ENCODE peak calls at places on chromosomes 12 and 14, in six cellular contexts. J is sigmoid colon, O is A549, Z is ovary, T is heart left ventricle, E is H54. V is an unnamed sample.

GRCh38 chr14:37573355-37573754 is 21.7 kb downstream of the FOXA1 start:
- DNase-seq in J (no peak), O (no peak), Z (no peak), T (no peak), E (no peak), V (no peak)

GRCh38 chr12:57745485-57745881 is 644 bp downstream of the TSPAN31 start:
- DNase-seq in J (peak), O (no peak), Z (no peak), T (no peak), E (no peak), V (no peak)

GRCh38 chr14:102020058-102020971 is 55.9 kb downstream of the DYNC1H1 start:
- DNase-seq in J (no peak), O (no peak), Z (no peak), T (no peak), E (peak), V (no peak)

GRCh38 chr12:14948672-14949071 is 10.3 kb upstream of the ERP27 start:
- DNase-seq in J (no peak), O (peak), Z (peak), T (no peak), E (no peak), V (peak)

GRCh38 chr14:66224492-66225178 is 261.5 kb upstream of the CCDC196 start:
- DNase-seq in J (no peak), O (no peak), Z (no peak), T (no peak), E (no peak), V (no peak)

GRCh38 chr12:51357374-51358047 is 11.0 kb upstream of the CELA1 start:
- DNase-seq in J (no peak), O (no peak), Z (no peak), T (no peak), E (no peak), V (no peak)

GRCh38 chr14:90388437-90388836 is 8.4 kb upstream of the CALM1 start:
- DNase-seq in J (no peak), O (peak), Z (no peak), T (no peak), E (peak), V (peak)

GRCh38 chr14:65791551-65791981 is 379.0 kb downstream of the FUT8 start:
- DNase-seq in J (no peak), O (peak), Z (no peak), T (no peak), E (peak), V (no peak)

GRCh38 chr14:39043352-39043943 is 59.6 kb downstream of the SEC23A start:
- DNase-seq in J (no peak), O (no peak), Z (no peak), T (no peak), E (no peak), V (no peak)

GRCh38 chr14:44960146-44960545 is 1.6 kb downstream of the KLHL28 start:
- DNase-seq in J (no peak), O (peak), Z (no peak), T (no peak), E (no peak), V (no peak)

GRCh38 chr12:52794479-52795331 is 1.2 kb downstream of the KRT3 start:
- DNase-seq in J (no peak), O (no peak), Z (no peak), T (no peak), E (no peak), V (no peak)

GRCh38 chr12:612886-613285 is 50.4 kb downstream of the NINJ2 start:
- DNase-seq in J (no peak), O (no peak), Z (no peak), T (no peak), E (no peak), V (no peak)

GRCh38 chr12:615620-616019 is 47.6 kb downstream of the NINJ2 start:
- DNase-seq in J (no peak), O (no peak), Z (no peak), T (peak), E (no peak), V (peak)

GRCh38 chr12:612293-612692 is 51.0 kb downstream of the NINJ2 start:
- DNase-seq in J (no peak), O (no peak), Z (no peak), T (no peak), E (no peak), V (no peak)

GRCh38 chr12:613996-614726 is 49.1 kb downstream of the NINJ2 start:
- DNase-seq in J (no peak), O (peak), Z (no peak), T (no peak), E (no peak), V (no peak)

DNA sequence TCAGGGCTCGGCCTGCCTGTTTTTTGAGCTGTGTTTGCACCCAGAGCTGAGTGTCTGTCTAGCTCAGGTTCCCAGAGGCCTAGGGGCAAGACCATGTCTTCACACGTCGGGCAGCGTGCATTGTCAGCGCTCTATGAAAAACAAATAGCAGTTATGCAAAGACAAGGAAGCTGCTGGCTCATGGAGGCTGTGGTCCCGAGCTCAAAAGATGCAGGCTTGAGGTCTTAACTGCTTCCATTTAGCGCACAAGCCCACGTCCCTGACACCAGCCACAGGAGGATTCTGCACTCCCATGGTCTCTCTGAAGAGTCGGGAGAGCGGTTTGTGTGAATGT is 48.6 kb downstream of the NINJ2 start:
- DNase-seq in J (no peak), O (no peak), Z (no peak), T (no peak), E (no peak), V (no peak)
- TF ChIP-seq POLR2A in J (no peak), O (no peak), Z (no peak), T (no peak), E (no peak), V (no peak)

GRCh38 chr14:78319826-78320635 is 149.9 kb downstream of the NRXN3 start:
- DNase-seq in J (no peak), O (no peak), Z (no peak), T (no peak), E (no peak), V (no peak)
- TF ChIP-seq POLR2A in J (no peak), O (no peak), Z (no peak), T (no peak), E (no peak), V (no peak)

GRCh38 chr14:21614245-21614644 is 20.5 kb downstream of the OR10G2 start:
- DNase-seq in J (no peak), O (no peak), Z (no peak), T (no peak), E (no peak), V (no peak)
- TF ChIP-seq POLR2A in J (no peak), O (no peak), Z (no peak), T (no peak), E (no peak), V (no peak)

DNA sequence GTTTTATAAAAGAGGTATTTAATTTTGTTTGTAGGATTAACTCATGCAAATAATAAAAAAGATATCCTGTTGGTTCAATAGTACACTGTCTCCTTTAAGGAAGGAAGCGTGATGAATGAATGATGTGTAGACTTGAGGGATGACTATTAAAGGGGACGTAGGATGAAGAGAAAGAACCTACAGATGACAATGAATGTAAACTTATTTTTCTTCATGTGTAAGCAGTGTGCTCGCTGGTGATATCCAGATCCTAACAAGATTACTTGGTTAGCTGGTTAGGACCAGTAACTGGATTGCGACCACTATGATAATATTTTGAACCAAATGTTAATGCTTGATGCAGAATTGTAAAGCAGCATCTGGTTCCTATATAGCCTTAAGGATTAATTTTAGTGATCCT is 2.6 kb downstream of the ARF6 start:
- DNase-seq in J (no peak), O (no peak), Z (no peak), T (no peak), E (no peak), V (no peak)
- TF ChIP-seq POLR2A in J (no peak), O (no peak), Z (no peak), T (no peak), E (no peak), V (no peak)

DNA sequence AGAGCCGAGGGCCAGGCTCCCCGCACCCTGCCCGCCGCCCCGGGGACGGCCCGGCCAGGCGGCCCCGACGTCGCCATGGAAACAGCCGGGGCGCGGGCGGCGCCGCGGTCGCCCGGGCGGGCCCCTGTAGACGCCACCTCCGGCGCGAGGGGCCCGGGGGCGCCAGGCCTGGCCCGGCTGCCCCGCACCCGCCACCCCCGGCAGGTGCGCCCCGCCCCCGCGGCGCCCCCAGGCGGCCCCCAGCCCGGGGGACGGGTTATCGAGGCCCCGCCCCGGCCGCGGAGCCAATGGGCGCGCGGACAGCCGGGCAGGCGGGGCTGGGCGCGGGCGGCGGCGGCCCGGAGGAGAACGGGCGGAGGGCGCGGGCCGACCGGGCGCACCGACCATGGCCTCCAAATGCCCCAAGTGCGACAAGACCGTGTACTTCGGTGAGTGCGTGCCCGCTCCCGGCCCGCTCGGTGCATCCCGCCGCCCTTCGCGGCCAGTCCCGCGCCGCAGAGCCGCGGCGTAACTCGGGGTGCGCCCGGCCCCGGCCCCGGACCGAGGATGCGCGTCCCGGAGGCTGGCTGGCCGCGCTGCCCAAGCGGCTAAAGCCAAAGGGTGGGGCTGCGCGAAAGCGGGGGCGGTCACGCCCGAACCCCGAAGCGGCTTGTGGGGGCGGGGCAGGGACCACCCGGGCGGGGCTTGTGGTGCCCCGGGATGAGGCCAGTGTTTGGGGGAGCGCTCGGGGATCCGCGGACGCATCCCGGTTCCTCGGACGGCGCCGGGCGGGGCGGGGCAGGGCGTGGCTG is at the start of gene CRIP2:
- DNase-seq in J (no peak), O (peak), Z (no peak), T (peak), E (peak), V (no peak)
- TF ChIP-seq POLR2A in J (no peak), O (peak), Z (peak), T (peak), E (peak), V (peak)

DNA sequence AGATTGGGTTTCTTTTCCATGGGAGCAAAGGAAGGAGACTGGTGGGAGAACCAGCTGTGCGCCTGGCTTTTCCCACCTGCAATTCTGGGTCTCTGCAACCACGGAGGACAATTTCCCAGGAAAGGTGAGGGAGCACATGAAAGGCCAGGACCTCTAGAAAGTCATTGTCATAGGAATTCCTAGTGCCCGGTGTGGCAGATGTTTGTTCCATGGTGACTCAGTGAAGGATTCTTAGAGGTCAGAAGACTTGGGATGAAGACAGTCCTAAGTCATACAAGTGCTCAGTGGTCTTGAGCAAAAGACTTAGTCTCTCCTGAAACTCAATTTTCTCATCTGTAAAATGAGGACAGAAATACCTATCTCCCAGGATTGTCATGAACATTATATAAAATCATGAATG is 51.3 kb downstream of the KCNA5 start:
- DNase-seq in J (no peak), O (no peak), Z (no peak), T (no peak), E (no peak), V (no peak)
- TF ChIP-seq POLR2A in J (no peak), O (no peak), Z (no peak), T (no peak), E (no peak), V (no peak)

DNA sequence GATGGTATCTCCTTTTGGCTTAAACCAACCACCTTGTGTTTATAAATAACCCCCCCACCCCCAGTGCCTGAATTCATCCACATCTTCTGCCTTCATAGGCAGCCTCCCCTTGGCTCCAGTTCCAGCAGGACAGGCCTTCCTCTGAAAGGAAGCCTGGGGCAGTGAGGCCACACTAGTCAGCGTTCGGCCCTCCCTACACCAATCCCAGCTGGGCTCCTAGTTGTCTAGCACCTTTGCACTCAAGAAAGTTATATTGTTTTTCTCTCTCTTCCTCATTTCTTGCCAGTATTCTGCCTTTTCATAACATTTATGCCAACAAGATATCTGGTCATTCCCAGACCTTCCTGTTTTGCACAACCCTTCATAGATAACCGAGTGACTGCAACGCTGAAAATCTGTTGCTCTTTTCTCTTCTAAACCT is 73.1 kb upstream of the ACTN1 start:
- DNase-seq in J (no peak), O (no peak), Z (peak), T (peak), E (no peak), V (no peak)
- TF ChIP-seq POLR2A in J (no peak), O (no peak), Z (no peak), T (no peak), E (no peak), V (no peak)

GRCh38 chr14:68964300-68965093 is 14.6 kb downstream of the ACTN1 start:
- DNase-seq in J (no peak), O (no peak), Z (no peak), T (no peak), E (no peak), V (no peak)
- TF ChIP-seq POLR2A in J (no peak), O (no peak), Z (no peak), T (no peak), E (no peak), V (no peak)

GRCh38 chr12:114692558-114693531 is 8.9 kb upstream of the TBX3 start:
- DNase-seq in J (peak), O (no peak), Z (peak), T (no peak), E (no peak), V (no peak)

GRCh38 chr12:114689075-114689994 is 5.4 kb upstream of the TBX3 start:
- DNase-seq in J (no peak), O (no peak), Z (no peak), T (no peak), E (no peak), V (no peak)

GRCh38 chr12:114690267-114691135 is 6.5 kb upstream of the TBX3 start:
- DNase-seq in J (no peak), O (no peak), Z (no peak), T (no peak), E (no peak), V (no peak)

GRCh38 chr12:114691810-114692557 is 8.0 kb upstream of the TBX3 start:
- DNase-seq in J (peak), O (no peak), Z (no peak), T (no peak), E (no peak), V (no peak)

DNA sequence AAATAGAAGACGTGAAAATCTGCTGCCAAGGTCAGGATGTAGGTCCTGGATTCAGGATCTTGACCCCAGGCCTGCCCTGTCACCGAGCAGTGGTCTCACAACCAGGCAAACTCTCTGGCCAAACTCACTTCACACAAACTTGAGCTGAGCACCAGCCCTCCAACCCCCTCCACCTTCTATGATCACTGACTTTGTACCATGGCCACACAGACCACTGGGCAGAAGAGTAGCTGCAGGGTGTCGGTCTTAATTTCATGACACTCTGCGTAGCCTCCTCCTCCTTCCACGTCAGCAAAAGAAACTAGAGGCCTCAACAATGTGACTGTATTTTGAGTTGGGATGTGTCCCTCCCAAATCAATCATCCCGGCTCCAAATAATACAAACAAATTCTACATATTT is 7.2 kb upstream of the TBX3 start:
- DNase-seq in J (peak), O (no peak), Z (no peak), T (no peak), E (no peak), V (no peak)
- TF ChIP-seq POLR2A in J (no peak), O (no peak), Z (no peak), T (no peak), E (no peak), V (no peak)

DNA sequence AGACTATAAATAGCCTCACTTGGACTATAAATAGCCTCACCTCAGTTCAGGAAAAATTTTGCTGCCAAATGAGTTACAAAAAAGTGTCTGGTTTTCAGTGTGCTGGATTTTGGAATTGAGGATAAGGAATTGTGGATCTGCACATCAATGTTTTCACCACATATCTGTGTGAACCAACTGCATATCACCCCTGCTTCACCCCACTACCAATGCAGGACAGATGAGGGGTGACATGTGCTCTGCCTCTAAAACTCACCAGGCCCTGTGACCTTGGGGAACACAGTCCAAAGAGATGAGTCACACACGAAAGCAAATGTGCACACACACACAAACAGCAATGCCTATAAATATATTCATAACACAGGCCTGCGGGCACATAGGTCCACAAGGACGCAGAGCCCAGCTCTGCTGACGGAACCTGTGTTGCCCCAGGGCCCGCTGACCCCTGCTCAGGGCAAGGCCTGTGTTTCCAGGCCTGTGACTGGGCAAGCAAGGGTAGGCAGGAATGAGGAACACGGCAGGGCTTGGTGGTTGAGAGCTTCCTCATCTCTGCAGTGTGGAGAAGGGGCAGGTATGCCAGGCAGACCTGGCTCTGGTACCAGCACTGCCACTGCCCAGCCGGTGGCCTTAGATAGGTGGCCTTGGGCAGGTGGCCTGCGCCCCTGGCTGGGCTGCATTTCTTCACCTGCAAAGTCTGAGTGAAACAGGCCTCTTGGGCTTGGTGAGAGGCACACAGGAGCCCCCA is 82.4 kb downstream of the ARL6IP4 start:
- DNase-seq in J (no peak), O (peak), Z (peak), T (peak), E (peak), V (peak)
- TF ChIP-seq POLR2A in J (no peak), O (no peak), Z (no peak), T (peak), E (no peak), V (peak)